ENCODE peak calls at places on chromosomes 1 and 21, in ten cellular contexts. I, G, K, P, T, U, X, D, Q and Z are unnamed samples.

GRCh38 chr1:154574715-154575114 is 7.1 kb downstream of the CHRNB2 start:
- DNase-seq in I (peak), G (no peak), K (no peak), P (no peak), T (no peak), U (no peak), X (no peak), D (peak), Q (no peak), Z (no peak)

GRCh38 chr1:22975694-22976093 is 3.0 kb upstream of the LACTBL1 start:
- DNase-seq in I (peak), G (no peak), K (no peak), P (no peak), T (no peak), U (no peak), X (no peak), D (no peak), Q (no peak), Z (no peak)

GRCh38 chr1:209845405-209845725 is 17.6 kb downstream of the UTP25 start:
- DNase-seq in I (no peak), G (no peak), K (no peak), P (no peak), T (no peak), U (no peak), X (no peak), D (no peak), Q (no peak), Z (no peak)

GRCh38 chr21:34372321-34372720 is 3.0 kb upstream of the SMIM11 start:
- DNase-seq in I (no peak), G (no peak), K (no peak), P (no peak), T (no peak), U (no peak), X (no peak), D (no peak), Q (no peak), Z (no peak)

GRCh38 chr1:169595764-169596711 is 9.8 kb upstream of the F5 start:
- DNase-seq in I (peak), G (no peak), K (peak), P (no peak), T (no peak), U (peak), X (no peak), D (peak), Q (no peak), Z (no peak)

GRCh38 chr1:94101613-94101940 is 19.4 kb downstream of the ABCA4 start:
- DNase-seq in I (no peak), G (no peak), K (no peak), P (no peak), T (no peak), U (no peak), X (no peak), D (no peak), Q (no peak), Z (no peak)

GRCh38 chr1:45490623-45491463 is at the start of gene TESK2:
- DNase-seq in I (peak), G (peak), K (peak), P (peak), T (peak), U (peak), X (peak), D (peak), Q (peak), Z (peak)

GRCh38 chr1:95562230-95562629 is 328.2 kb downstream of the RWDD3 start:
- DNase-seq in I (no peak), G (no peak), K (no peak), P (no peak), T (no peak), U (no peak), X (no peak), D (no peak), Q (no peak), Z (no peak)

GRCh38 chr1:77288275-77288674 is 6.5 kb downstream of the AK5 start:
- DNase-seq in I (no peak), G (no peak), K (no peak), P (no peak), T (no peak), U (no peak), X (no peak), D (no peak), Q (no peak), Z (no peak)

GRCh38 chr1:99685516-99686180 is 39.7 kb downstream of the PALMD start:
- DNase-seq in I (peak), G (peak), K (peak), P (no peak), T (peak), U (peak), X (peak), D (peak), Q (peak), Z (peak)

GRCh38 chr1:36864182-36865079 is 169.9 kb downstream of the GRIK3 start:
- DNase-seq in I (peak), G (no peak), K (peak), P (no peak), T (peak), U (no peak), X (no peak), D (peak), Q (no peak), Z (no peak)

GRCh38 chr1:232974971-232975370 is 24.6 kb downstream of the NTPCR start:
- DNase-seq in I (no peak), G (no peak), K (no peak), P (no peak), T (no peak), U (peak), X (no peak), D (no peak), Q (no peak), Z (no peak)

GRCh38 chr1:203906932-203907331 is 45.5 kb downstream of the SNRPE start:
- DNase-seq in I (peak), G (no peak), K (no peak), P (no peak), T (no peak), U (peak), X (no peak), D (no peak), Q (no peak), Z (peak)

GRCh38 chr1:198517623-198518022 is 22.9 kb downstream of the ATP6V1G3 start:
- DNase-seq in I (no peak), G (no peak), K (no peak), P (no peak), T (no peak), U (no peak), X (no peak), D (no peak), Q (no peak), Z (no peak)

GRCh38 chr1:226946841-226947240 is 6.7 kb downstream of the COQ8A start:
- DNase-seq in I (no peak), G (no peak), K (no peak), P (no peak), T (no peak), U (no peak), X (no peak), D (no peak), Q (no peak), Z (no peak)

GRCh38 chr1:248239478-248239877 is 8.3 kb downstream of the OR2M4 start:
- DNase-seq in I (no peak), G (no peak), K (no peak), P (no peak), T (no peak), U (no peak), X (no peak), D (no peak), Q (no peak), Z (no peak)

GRCh38 chr21:42313501-42313969 is 1.7 kb downstream of the TFF3 start:
- DNase-seq in I (peak), G (no peak), K (no peak), P (no peak), T (no peak), U (peak), X (no peak), D (peak), Q (no peak), Z (no peak)

GRCh38 chr1:7339953-7340352 is 431.1 kb upstream of the VAMP3 start:
- DNase-seq in I (no peak), G (no peak), K (no peak), P (no peak), T (no peak), U (no peak), X (no peak), D (no peak), Q (no peak), Z (no peak)

GRCh38 chr1:228279011-228279721 is 71.3 kb downstream of the OBSCN start:
- DNase-seq in I (no peak), G (peak), K (no peak), P (no peak), T (no peak), U (no peak), X (no peak), D (no peak), Q (no peak), Z (no peak)

GRCh38 chr1:176866011-176866410 is 298.5 kb downstream of the ASTN1 start:
- DNase-seq in I (peak), G (no peak), K (no peak), P (no peak), T (no peak), U (no peak), X (no peak), D (no peak), Q (no peak), Z (no peak)

GRCh38 chr21:27126140-27126539 is 159.3 kb upstream of the ADAMTS5 start:
- DNase-seq in I (no peak), G (no peak), K (no peak), P (no peak), T (no peak), U (no peak), X (no peak), D (no peak), Q (no peak), Z (no peak)

GRCh38 chr1:197776348-197777082 is 1.2 kb upstream of the DENND1B start:
- DNase-seq in I (no peak), G (no peak), K (no peak), P (peak), T (peak), U (peak), X (no peak), D (no peak), Q (no peak), Z (no peak)

GRCh38 chr1:15261155-15262002 is 14.4 kb downstream of the FHAD1 start:
- DNase-seq in I (no peak), G (no peak), K (no peak), P (no peak), T (peak), U (no peak), X (no peak), D (no peak), Q (peak), Z (peak)

GRCh38 chr1:92484171-92484471 is 2.6 kb downstream of the GFI1 start:
- DNase-seq in I (no peak), G (no peak), K (no peak), P (no peak), T (no peak), U (no peak), X (no peak), D (no peak), Q (no peak), Z (no peak)

GRCh38 chr1:235181561-235182245 is 20.7 kb upstream of the RBM34 start:
- DNase-seq in I (no peak), G (no peak), K (no peak), P (no peak), T (no peak), U (no peak), X (no peak), D (no peak), Q (no peak), Z (no peak)

GRCh38 chr1:3924871-3925655 is 25.0 kb upstream of the C1orf174 start:
- DNase-seq in I (no peak), G (no peak), K (no peak), P (no peak), T (no peak), U (no peak), X (no peak), D (no peak), Q (no peak), Z (no peak)

GRCh38 chr1:50929376-50929958 is 30.6 kb downstream of the FAF1 start:
- DNase-seq in I (peak), G (no peak), K (peak), P (no peak), T (no peak), U (peak), X (no peak), D (peak), Q (no peak), Z (peak)

GRCh38 chr1:4965346-4965726 is 310.9 kb downstream of the AJAP1 start:
- DNase-seq in I (no peak), G (no peak), K (no peak), P (no peak), T (no peak), U (no peak), X (no peak), D (no peak), Q (no peak), Z (no peak)

GRCh38 chr1:243596441-243597183 is 253.4 kb downstream of the AKT3 start:
- DNase-seq in I (no peak), G (no peak), K (no peak), P (peak), T (peak), U (peak), X (no peak), D (no peak), Q (no peak), Z (no peak)

GRCh38 chr1:23763040-23763577 is 15.1 kb upstream of the PITHD1 start:
- DNase-seq in I (no peak), G (no peak), K (no peak), P (no peak), T (no peak), U (no peak), X (no peak), D (no peak), Q (no peak), Z (no peak)

GRCh38 chr1:17595602-17595925 is 56.1 kb downstream of the ARHGEF10L start:
- DNase-seq in I (no peak), G (no peak), K (no peak), P (no peak), T (no peak), U (no peak), X (no peak), D (no peak), Q (no peak), Z (no peak)